ENCODE peak calls at places on chromosomes 13 and 19, in seven cellular contexts. U is H9, M is neuronal stem cell, G is IMR-90, N is H1, I is trophoblast cell, O is mesenchymal stem cell. Y is an unnamed sample.

GRCh38 chr13:74136089-74136658 is 2.0 kb upstream of the KLF12 start:
- DNase-seq in N (no peak), O (peak; percentile 65), U (no peak), I (no peak), M (no peak), G (peak; percentile 62), Y (peak; percentile 28)

GRCh38 chr13:75481176-75482069 is 546 bp downstream of the TBC1D4 start:
- DNase-seq in M (peak; percentile 51), O (peak; percentile 53), N (no peak), I (peak; percentile 17), G (no peak), U (peak; percentile 52), Y (peak; percentile 59)

GRCh38 chr19:38617764-38618589 is at the start of gene MAP4K1:
- DNase-seq in I (no peak), N (no peak), M (no peak), O (no peak), U (no peak), G (no peak), Y (no peak)

GRCh38 chr13:40764587-40765403 is 6.2 kb downstream of the MRPS31 start:
- DNase-seq in O (no peak), G (no peak), U (no peak), M (no peak), N (no peak), I (no peak), Y (no peak)

GRCh38 chr19:19137556-19138109 is 645 bp downstream of the TMEM161A start:
- DNase-seq in G (no peak), U (peak; percentile 26), I (no peak), O (peak; percentile 6), M (no peak), N (no peak), Y (no peak)

GRCh38 chr13:104114111-104114510 is 1047.9 kb upstream of the SLC10A2 start:
- DNase-seq in N (no peak), I (no peak), M (no peak), U (no peak), O (no peak), G (peak; percentile 13), Y (no peak)

GRCh38 chr19:38878575-38879399 is 712 bp upstream of the RINL start:
- DNase-seq in I (no peak), G (no peak), O (no peak), M (no peak), N (no peak), U (no peak), Y (no peak)

GRCh38 chr19:45492627-45493470 is 4.0 kb downstream of the RTN2 start:
- DNase-seq in O (peak; percentile 90), N (no peak), U (peak; percentile 94), I (peak; percentile 63), G (peak; percentile 80), M (no peak), Y (peak; percentile 91)

GRCh38 chr19:5418676-5419075 is 36.5 kb upstream of the ZNRF4 start:
- DNase-seq in U (no peak), O (no peak), I (no peak), N (no peak), M (no peak), G (no peak), Y (no peak)

GRCh38 chr13:24270639-24271131 is 38.7 kb upstream of the C1QTNF9 start:
- DNase-seq in G (peak; percentile 47), N (no peak), U (no peak), O (peak; percentile 73), I (peak; percentile 12), M (no peak), Y (peak; percentile 14)

GRCh38 chr19:46224773-46225172 is 4.8 kb upstream of the IGFL1 start:
- DNase-seq in I (peak; percentile 72), O (no peak), M (no peak), U (no peak), N (no peak), G (no peak), Y (no peak)

GRCh38 chr19:435707-436412 is 25.0 kb downstream of the SHC2 start:
- DNase-seq in I (no peak), U (no peak), N (no peak), O (no peak), G (no peak), M (no peak), Y (no peak)

GRCh38 chr13:109957875-109958274 is 171.5 kb upstream of the IRS2 start:
- DNase-seq in O (no peak), G (no peak), U (no peak), I (no peak), M (no peak), N (no peak), Y (no peak)

GRCh38 chr13:34913040-34913439 is 29.0 kb upstream of the NBEA start:
- DNase-seq in O (no peak), U (peak; percentile 76), M (peak; percentile 27), G (no peak), I (no peak), N (peak; percentile 38), Y (peak; percentile 84)

GRCh38 chr13:67048084-67048792 is 181.9 kb downstream of the PCDH9 start:
- DNase-seq in N (no peak), G (peak; percentile 93), U (no peak), I (no peak), O (peak; percentile 80), M (no peak), Y (no peak)

DNA sequence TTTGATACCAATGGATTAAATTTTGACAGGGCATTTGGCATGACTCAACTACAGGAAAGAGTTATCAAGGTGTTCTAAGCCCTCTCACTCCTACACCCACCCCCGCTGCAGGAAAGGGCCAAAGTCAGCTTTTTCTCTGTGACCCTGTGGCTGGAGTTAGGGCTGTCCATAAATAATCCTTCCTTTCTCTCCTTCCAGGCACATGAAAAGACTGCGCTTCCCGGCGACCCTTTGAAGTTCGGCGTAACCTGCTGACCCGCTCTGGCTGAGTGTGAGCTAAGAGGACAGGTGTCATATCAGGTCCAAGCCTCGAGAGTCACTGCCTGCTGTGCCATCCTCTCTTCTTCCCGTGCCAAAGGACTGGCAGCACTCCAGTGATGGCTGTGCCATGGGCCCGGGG is 25.6 kb downstream of the ZNF114 start:
- DNase-seq in M (no peak), G (no peak), O (no peak), I (no peak), U (no peak), N (no peak), Y (no peak)
- H3K27me3 ChIP-seq in M (peaks cover 3% of the 10 kb centered on the region), G (no peaks in the 10 kb centered on the region), O (no peaks in the 10 kb centered on the region), I (no peaks in the 10 kb centered on the region), U (no peaks in the 10 kb centered on the region), N (no peaks in the 10 kb centered on the region), Y (no peaks in the 10 kb centered on the region)

GRCh38 chr13:95300625-95301134 is 571 bp downstream of the ABCC4 start:
- DNase-seq in U (peak; percentile 50), G (peak; percentile 67), N (no peak), M (peak; percentile 35), O (peak; percentile 79), I (no peak), Y (peak; percentile 35)

GRCh38 chr13:95298971-95299627 is 2.2 kb downstream of the ABCC4 start:
- DNase-seq in U (no peak), I (no peak), O (peak; percentile 77), N (no peak), M (no peak), G (peak; percentile 94), Y (peak; percentile 41)

GRCh38 chr13:95301135-95301946 is at the start of gene ABCC4:
- DNase-seq in M (peak; percentile 73), U (peak; percentile 84), G (peak; percentile 72), O (peak; percentile 89), I (peak; percentile 15), N (peak; percentile 25), Y (peak; percentile 88)

GRCh38 chr13:95304446-95304845 is 3.2 kb upstream of the ABCC4 start:
- DNase-seq in I (no peak), M (no peak), O (no peak), G (no peak), U (no peak), N (no peak), Y (no peak)

DNA sequence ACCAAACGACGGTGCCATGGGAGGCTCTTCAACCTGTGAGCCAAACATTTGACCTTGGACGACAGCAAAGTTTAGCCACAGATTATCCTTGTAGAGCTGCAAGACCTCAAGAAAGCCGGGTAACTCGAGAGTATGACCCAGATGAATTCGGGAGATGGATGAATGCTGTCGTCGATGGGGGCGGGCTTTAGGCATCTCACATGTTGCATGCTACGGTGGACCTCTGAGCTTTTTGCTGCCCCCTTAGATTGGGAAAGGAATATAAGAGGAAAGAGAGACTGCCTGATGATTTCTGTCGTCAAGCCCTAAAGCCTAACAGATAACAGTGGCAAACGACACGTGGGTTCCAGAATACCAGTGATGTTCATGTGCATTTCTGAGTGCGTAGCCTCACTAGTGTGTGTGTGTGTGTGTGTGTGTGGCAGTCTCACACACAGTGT is 716 bp upstream of the ABCC4 start:
- DNase-seq in N (no peak), G (no peak), O (peak; percentile 82), I (no peak), U (no peak), M (peak; percentile 51), Y (peak; percentile 89)
- H3K18ac ChIP-seq in N (peak overlapping the region; percentile 24), G (no peak overlapping the region), O (peak overlapping the region; percentile 99), I (no peak overlapping the region), U (no peak overlapping the region), M (peak overlapping the region; percentile 98), Y (no peak overlapping the region)

GRCh38 chr19:41734156-41734555 is 21.2 kb upstream of the CEACAM6 start:
- DNase-seq in O (no peak), I (no peak), M (no peak), G (no peak), N (no peak), U (no peak), Y (no peak)
- H3K27me3 ChIP-seq in O (peaks cover 6% of the 10 kb centered on the region), I (no peaks in the 10 kb centered on the region), M (no peaks in the 10 kb centered on the region), G (peaks cover 2% of the 10 kb centered on the region), N (no peaks in the 10 kb centered on the region), U (no peaks in the 10 kb centered on the region), Y (no peaks in the 10 kb centered on the region)

GRCh38 chr13:77810891-77811290 is 107.7 kb downstream of the EDNRB start:
- DNase-seq in G (no peak), U (no peak), O (no peak), M (no peak), N (no peak), I (peak; percentile 35), Y (no peak)
- H3K18ac ChIP-seq in G (no peak overlapping the region), U (no peak overlapping the region), O (no peak overlapping the region), M (no peak overlapping the region), N (no peak overlapping the region), I (no peak overlapping the region), Y (no peak overlapping the region)

Y was measured in mesendoderm.